ENCODE peak calls at places on chromosomes 4 and X, in five cellular contexts. H is spleen; R is heart left ventricle; W is neuronal stem cell; Z is effector memory CD4-positive, alpha-beta T cell. X is an unnamed sample. For H3K27me3, the result is how much of the 10 kb centered on the place peaks cover.

GRCh38 chrX:120749141-120749846 is 119.4 kb upstream of the C1GALT1C1 start:
- DNase-seq in H (peak), W (no peak), R (no peak), Z (no peak), X (no peak)

GRCh38 chrX:8832582-8833378 is 31.6 kb upstream of the FAM9A start:
- DNase-seq in H (no peak), Z (no peak), R (no peak), W (no peak), X (no peak)

GRCh38 chr4:74667438-74667837 is 126.9 kb downstream of the BTC start:
- DNase-seq in Z (no peak), H (no peak), W (no peak), R (no peak), X (no peak)

GRCh38 chr4:102399021-102399420 is 53.7 kb upstream of the SLC39A8 start:
- DNase-seq in H (no peak), Z (no peak), R (no peak), W (no peak), X (no peak)

GRCh38 chr4:153763404-153763803 is 3.6 kb upstream of the RNF175 start:
- DNase-seq in R (no peak), H (no peak), Z (no peak), W (no peak), X (no peak)

GRCh38 chr4:105894570-105895323 is 524 bp upstream of the NPNT start:
- DNase-seq in H (no peak), Z (no peak), R (no peak), W (peak), X (no peak)

GRCh38 chr4:110636231-110636676 is 13.4 kb upstream of the PITX2 start:
- DNase-seq in Z (no peak), W (no peak), R (no peak), H (no peak), X (no peak)

GRCh38 chrX:28756647-28757046 is 169.4 kb downstream of the IL1RAPL1 start:
- DNase-seq in H (no peak), W (no peak), R (no peak), Z (no peak), X (no peak)

GRCh38 chr4:181647396-181648107 is 595.6 kb upstream of the TENM3 start:
- DNase-seq in H (no peak), Z (no peak), W (no peak), R (no peak), X (no peak)

GRCh38 chrX:96807318-96807717 is 76.4 kb upstream of the RPA4 start:
- DNase-seq in Z (no peak), H (no peak), R (no peak), W (no peak), X (no peak)

GRCh38 chr4:139223682-139224317 is 46.8 kb upstream of the ELF2 start:
- DNase-seq in W (no peak), Z (no peak), H (no peak), R (peak), X (no peak)

GRCh38 chrX:3743821-3744439 is 30.5 kb upstream of the PRKX start:
- DNase-seq in W (no peak), R (no peak), H (no peak), Z (peak), X (no peak)

GRCh38 chrX:79524642-79525041 is 157.5 kb upstream of the ITM2A start:
- DNase-seq in Z (no peak), H (no peak), R (no peak), W (no peak), X (no peak)

GRCh38 chr4:176469546-176469945 is 149.8 kb downstream of the SPCS3 start:
- DNase-seq in H (no peak), W (no peak), Z (no peak), R (no peak), X (no peak)

GRCh38 chrX:43500996-43501694 is 155.0 kb upstream of the MAOA start:
- DNase-seq in Z (no peak), W (no peak), H (no peak), R (no peak), X (no peak)

GRCh38 chr4:114286275-114286674 is 306.8 kb upstream of the ARSJ start:
- DNase-seq in Z (no peak), W (no peak), H (no peak), R (no peak), X (no peak)

GRCh38 chr4:21697583-21697982 is 251.0 kb downstream of the KCNIP4 start:
- DNase-seq in W (peak), R (no peak), Z (no peak), H (peak), X (peak)

GRCh38 chrX:44422631-44423030 is 79.2 kb upstream of the EFHC2 start:
- DNase-seq in H (no peak), W (no peak), R (no peak), Z (no peak), X (no peak)

GRCh38 chrX:17046478-17047097 is 100.1 kb downstream of the REPS2 start:
- DNase-seq in W (peak), R (peak), Z (no peak), H (no peak), X (peak)

GRCh38 chrX:128310912-128311311 is 258.7 kb upstream of the ACTRT1 start:
- DNase-seq in H (no peak), W (no peak), Z (no peak), R (no peak), X (no peak)

GRCh38 chr4:13160906-13161305 is 323.2 kb downstream of the RAB28 start:
- DNase-seq in H (no peak), W (no peak), R (no peak), Z (no peak), X (no peak)

GRCh38 chr4:176435891-176436499 is 116.2 kb downstream of the SPCS3 start:
- DNase-seq in H (no peak), Z (no peak), R (no peak), W (no peak), X (no peak)

GRCh38 chrX:13906103-13906502 is 89.2 kb upstream of the GPM6B start:
- DNase-seq in W (no peak), R (no peak), H (no peak), Z (no peak), X (no peak)

GRCh38 chr4:158163941-158164665 is 8.7 kb downstream of the GASK1B start:
- DNase-seq in H (no peak), W (no peak), R (no peak), Z (no peak), X (no peak)

GRCh38 chr4:2761035-2761923 is 5.1 kb upstream of the TNIP2 start:
- DNase-seq in W (no peak), H (peak), R (no peak), Z (no peak), X (no peak)

GRCh38 chrX:112738347-112739033 is 58.8 kb upstream of the LHFPL1 start:
- DNase-seq in H (no peak), W (no peak), R (no peak), Z (no peak), X (no peak)

GRCh38 chr4:76420901-76421581 is at the start of gene CCDC158:
- DNase-seq in W (no peak), H (peak), Z (no peak), R (peak), X (peak)

GRCh38 chr4:7705602-7706001 is 234.1 kb downstream of the AFAP1 start:
- DNase-seq in W (no peak), R (no peak), Z (no peak), H (no peak), X (no peak)

GRCh38 chr4:155342142-155342541 is 34.6 kb downstream of the MAP9 start:
- DNase-seq in W (no peak), H (no peak), R (no peak), Z (no peak), X (no peak)

GRCh38 chr4:13860126-13860525 is 232.6 kb upstream of the BOD1L1 start:
- DNase-seq in Z (no peak), R (no peak), W (peak), H (no peak), X (no peak)

GRCh38 chr4:100391913-100392312 is 125.9 kb downstream of the EMCN start:
- DNase-seq in R (no peak), Z (no peak), H (no peak), W (no peak), X (no peak)

GRCh38 chr4:152920768-152921167 is 15.4 kb upstream of the FHDC1 start:
- DNase-seq in R (no peak), H (no peak), Z (no peak), W (peak), X (peak)

GRCh38 chr4:184409911-184410692 is 64.2 kb downstream of the IRF2 start:
- DNase-seq in Z (peak), H (peak), W (no peak), R (no peak), X (no peak)

GRCh38 chrX:66914082-66914481 is 275.2 kb upstream of the EDA2R start:
- DNase-seq in R (no peak), H (no peak), W (no peak), Z (no peak), X (no peak)

GRCh38 chrX:153477039-153477438 is 6.7 kb upstream of the HAUS7 start:
- DNase-seq in W (no peak), H (no peak), R (peak), Z (no peak), X (peak)

GRCh38 chr4:188435381-188435780 is 296.1 kb downstream of the TRIML1 start:
- DNase-seq in R (no peak), Z (no peak), W (no peak), H (no peak), X (no peak)

GRCh38 chrX:95382799-95383198 is 1301.8 kb upstream of the DIAPH2 start:
- DNase-seq in W (no peak), R (no peak), H (no peak), Z (no peak), X (no peak)

GRCh38 chr4:64756016-64756415 is 346.8 kb upstream of the TECRL start:
- DNase-seq in W (no peak), R (no peak), Z (no peak), H (no peak), X (no peak)

GRCh38 chr4:133147365-133147821 is 1.7 kb upstream of the PCDH10 start:
- DNase-seq in Z (no peak), R (no peak), W (no peak), H (no peak), X (no peak)

GRCh38 chr4:133146574-133147198 is 2.4 kb upstream of the PCDH10 start:
- DNase-seq in H (peak), R (no peak), Z (no peak), W (peak), X (peak)

GRCh38 chr4:133145758-133146157 is 3.3 kb upstream of the PCDH10 start:
- DNase-seq in R (no peak), Z (no peak), H (no peak), W (no peak), X (no peak)

GRCh38 chr4:133145241-133145640 is 3.9 kb upstream of the PCDH10 start:
- DNase-seq in H (no peak), R (no peak), Z (no peak), W (no peak), X (no peak)

GRCh38 chr4:133146192-133146573 is 2.9 kb upstream of the PCDH10 start:
- DNase-seq in R (no peak), W (no peak), H (no peak), Z (no peak), X (no peak)
- H3K4me3 ChIP-seq in R (peak), W (no peak), H (peak), Z (no peak), X (peak)

DNA sequence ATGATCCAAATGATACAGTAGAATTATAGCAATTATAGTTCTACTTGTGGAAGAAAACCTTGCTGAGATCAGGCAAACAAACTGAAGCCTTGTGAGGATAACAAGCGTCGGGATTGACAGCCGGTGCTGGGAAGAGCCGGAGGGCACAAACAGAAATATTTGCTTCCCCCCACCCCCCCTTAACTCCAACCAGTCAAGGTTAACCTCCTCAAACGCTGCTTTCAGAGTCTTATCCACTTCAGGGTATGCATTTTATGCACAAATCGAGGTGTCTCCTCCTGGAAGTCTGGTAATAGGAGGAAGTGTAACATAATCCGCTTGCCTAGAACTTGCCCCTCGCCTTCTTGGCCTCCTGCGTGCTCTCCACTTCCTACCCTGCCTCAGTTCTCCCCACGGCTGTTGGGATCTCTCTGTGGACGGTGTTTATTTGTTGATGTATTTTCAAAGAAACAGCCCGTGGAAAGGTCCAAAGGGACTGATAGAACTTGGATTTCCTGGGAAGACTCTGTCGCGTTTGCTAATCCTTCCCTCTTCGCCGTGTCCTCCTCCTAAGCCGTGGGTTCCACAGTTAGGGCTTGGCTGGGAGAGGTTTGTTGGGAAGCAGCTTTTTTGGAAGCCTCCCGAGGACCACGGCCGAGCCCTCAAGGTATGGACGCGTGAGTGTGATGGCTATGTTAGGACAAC is 4.1 kb upstream of the ARX start:
- DNase-seq in W (no peak), H (no peak), Z (no peak), R (no peak), X (no peak)
- H3K27me3 ChIP-seq in W (under half), H (half or more), Z (under half), R (under half), X (half or more)

GRCh38 chr4:27205994-27206393 is 345.4 kb downstream of the STIM2 start:
- DNase-seq in Z (no peak), H (no peak), R (no peak), W (no peak), X (no peak)
- H3K4me3 ChIP-seq in Z (no peak), H (no peak), R (no peak), W (no peak), X (no peak)

DNA sequence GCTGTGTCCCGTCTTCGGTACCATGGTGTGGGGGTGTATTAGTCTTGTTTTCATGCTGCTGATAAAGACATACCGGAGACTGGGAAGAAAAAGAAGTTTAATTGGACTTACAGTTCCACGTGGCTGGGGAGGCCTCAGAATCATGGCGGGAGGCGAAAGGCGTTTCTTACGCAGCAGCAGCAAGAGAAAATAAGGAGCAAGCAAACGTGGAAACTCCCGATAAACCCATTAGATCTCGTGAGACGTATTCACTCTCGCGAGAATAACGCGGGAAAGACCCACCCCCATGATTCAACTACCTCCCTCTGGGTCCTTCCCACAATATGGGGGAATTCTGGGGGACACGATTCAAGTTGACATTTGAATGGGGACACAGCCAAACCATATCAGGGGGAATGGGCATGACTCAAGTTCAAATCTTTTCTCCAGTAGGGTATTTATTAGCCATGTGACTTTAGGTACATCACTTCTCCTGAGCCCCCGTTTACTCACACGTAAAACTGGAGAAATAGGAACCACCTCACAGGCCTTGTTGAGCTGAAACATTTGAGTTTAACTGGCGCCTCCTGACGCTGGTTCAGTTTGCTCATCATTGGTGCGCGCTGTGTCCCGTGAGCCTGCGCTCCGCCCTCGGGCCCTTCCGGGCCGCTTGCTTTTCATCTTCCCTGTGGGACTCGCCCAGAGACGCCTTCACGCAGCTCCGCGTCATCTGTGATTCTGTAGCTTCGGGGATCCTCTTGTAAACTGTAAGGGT is 35.5 kb upstream of the FAT1 start:
- DNase-seq in R (no peak), H (no peak), W (no peak), Z (no peak), X (no peak)
- H3K27me3 ChIP-seq in R (under half), H (under half), W (under half), Z (under half), X (under half)

GRCh38 chr4:56388311-56388710 is 1.0 kb upstream of the AASDH start:
- DNase-seq in Z (no peak), W (no peak), R (no peak), H (no peak), X (no peak)

GRCh38 chr4:56387023-56388001 is at the start of gene AASDH:
- DNase-seq in R (peak), Z (peak), H (peak), W (peak), X (peak)

GRCh38 chr4:56386091-56386490 is 1.2 kb downstream of the AASDH start:
- DNase-seq in Z (no peak), H (no peak), R (no peak), W (no peak), X (no peak)

GRCh38 chr4:56391270-56391669 is 4.0 kb upstream of the AASDH start:
- DNase-seq in Z (no peak), R (no peak), W (no peak), H (no peak), X (no peak)

GRCh38 chr4:56389558-56389957 is 2.3 kb upstream of the AASDH start:
- DNase-seq in R (no peak), W (no peak), Z (no peak), H (no peak), X (no peak)
- H3K4me3 ChIP-seq in R (no peak), W (no peak), Z (no peak), H (no peak), X (no peak)

GRCh38 chr4:173522160-173522873 is 7.7 kb downstream of the HAND2 start:
- DNase-seq in W (no peak), H (peak), Z (no peak), R (peak), X (peak)

GRCh38 chr4:173519130-173520101 is 10.6 kb downstream of the HAND2 start:
- DNase-seq in R (peak), H (peak), Z (no peak), W (no peak), X (peak)

GRCh38 chr4:173521474-173522159 is 8.4 kb downstream of the HAND2 start:
- DNase-seq in R (peak), H (no peak), W (no peak), Z (no peak), X (peak)

GRCh38 chr4:173522874-173523395 is 7.1 kb downstream of the HAND2 start:
- DNase-seq in R (peak), H (no peak), Z (no peak), W (no peak), X (peak)

GRCh38 chr4:173520921-173521473 is 9.0 kb downstream of the HAND2 start:
- DNase-seq in H (no peak), W (no peak), R (no peak), Z (no peak), X (peak)
- H3K27me3 ChIP-seq in H (half or more), W (half or more), R (under half), Z (half or more), X (under half)

GRCh38 chr4:24434193-24434728 is 150.1 kb downstream of the DHX15 start:
- DNase-seq in H (no peak), W (no peak), Z (no peak), R (no peak), X (no peak)
- H3K4me3 ChIP-seq in H (no peak), W (no peak), Z (no peak), R (no peak), X (no peak)